ENCODE peak calls at places on chromosomes 7 and 10, in four cellular contexts. T is amygdala; M is NB4; N is activated naive CD4-positive, alpha-beta T cell. Q is an unnamed sample.
A peak's percentile ranks its signal among the peaks of the same experiment; 100 is the strongest.

GRCh38 chr10:93746844-93747284 is 10.9 kb upstream of the LGI1 start:
- DNase-seq in M (peak; percentile 8), N (no peak), T (no peak), Q (peak; percentile 11)

GRCh38 chr10:77981281-77981680 is 48.0 kb downstream of the POLR3A start:
- DNase-seq in M (no peak), T (no peak), N (no peak), Q (no peak)

GRCh38 chr7:491292-491957 is 28.2 kb downstream of the PDGFA start:
- DNase-seq in M (no peak), T (no peak), N (no peak), Q (no peak)

GRCh38 chr10:29692121-29692539 is 57.4 kb upstream of the SVIL start:
- DNase-seq in M (no peak), N (no peak), T (no peak), Q (no peak)

GRCh38 chr7:157865351-157866165 is 528.8 kb downstream of the DNAJB6 start:
- DNase-seq in M (no peak), T (no peak), N (no peak), Q (no peak)

GRCh38 chr7:107166702-107167426 is 1.9 kb upstream of the HBP1 start:
- DNase-seq in M (no peak), T (no peak), N (no peak), Q (no peak)

GRCh38 chr7:121544726-121545125 is 148.6 kb upstream of the FAM3C start:
- DNase-seq in N (no peak), M (peak; percentile 47), T (no peak), Q (no peak)

GRCh38 chr7:139896831-139897230 is 67.8 kb downstream of the TBXAS1 start:
- DNase-seq in T (no peak), N (no peak), M (no peak), Q (no peak)

GRCh38 chr10:42637142-42637541 is 1.2 kb downstream of the ZNF33B start:
- DNase-seq in N (no peak), M (no peak), T (no peak), Q (no peak)

GRCh38 chr7:51543801-51544553 is 227.4 kb upstream of the COBL start:
- DNase-seq in N (no peak), M (no peak), T (no peak), Q (no peak)

GRCh38 chr7:133642907-133643306 is 390.0 kb downstream of the EXOC4 start:
- DNase-seq in T (no peak), N (no peak), M (no peak), Q (no peak)